ENCODE peak calls at places on chromosomes 5 and 9, in five cellular contexts. L, O, R, B and W are unnamed samples.
A peak's percentile ranks its signal among the peaks of the same experiment; 100 is the strongest.

GRCh38 chr5:173850664-173851063 is 37.5 kb upstream of the CPEB4 start:
- DNase-seq in L (no peak), O (no peak), R (no peak), B (no peak), W (no peak)

GRCh38 chr5:179793470-179794139 is at the start of gene LTC4S:
- DNase-seq in L (no peak), O (no peak), R (no peak), B (peak; percentile 86), W (no peak)

GRCh38 chr5:93715327-93715726 is 26.1 kb downstream of the POU5F2 start:
- DNase-seq in L (no peak), O (no peak), R (no peak), B (no peak), W (no peak)

GRCh38 chr5:82347213-82347947 is 69.2 kb upstream of the RPS23 start:
- DNase-seq in L (no peak), O (no peak), R (peak; percentile 17), B (peak; percentile 66), W (peak; percentile 47)

GRCh38 chr9:126366366-126367011 is 39.9 kb downstream of the MVB12B start:
- DNase-seq in L (no peak), O (no peak), R (no peak), B (no peak), W (no peak)

GRCh38 chr9:16052146-16052545 is 499.3 kb downstream of the CCDC171 start:
- DNase-seq in L (no peak), O (no peak), R (no peak), B (no peak), W (no peak)

GRCh38 chr5:1010641-1011046 is 2.0 kb downstream of the NKD2 start:
- DNase-seq in L (no peak), O (no peak), R (peak; percentile 34), B (peak; percentile 28), W (no peak)

GRCh38 chr5:73378070-73378469 is 70.5 kb downstream of the FOXD1 start:
- DNase-seq in L (no peak), O (no peak), R (peak; percentile 50), B (no peak), W (no peak)

GRCh38 chr9:113675475-113675941 is 200.6 kb upstream of the ZNF618 start:
- DNase-seq in L (peak; percentile 23), O (no peak), R (no peak), B (peak; percentile 87), W (peak; percentile 91)

GRCh38 chr5:168047669-168048111 is 243.8 kb upstream of the WWC1 start:
- DNase-seq in L (no peak), O (no peak), R (peak; percentile 24), B (no peak), W (no peak)

GRCh38 chr5:133400831-133401351 is 211.4 kb downstream of the FSTL4 start:
- DNase-seq in L (no peak), O (no peak), R (no peak), B (no peak), W (no peak)

GRCh38 chr5:129963359-129963758 is 59.1 kb downstream of the CHSY3 start:
- DNase-seq in L (no peak), O (no peak), R (no peak), B (peak; percentile 11), W (peak; percentile 46)

GRCh38 chr9:113913426-113914195 is 37.5 kb downstream of the ZNF618 start:
- DNase-seq in L (no peak), O (no peak), R (no peak), B (peak; percentile 81), W (no peak)

GRCh38 chr9:126722922-126723806 is 81.7 kb upstream of the ZBTB43 start:
- DNase-seq in L (no peak), O (no peak), R (peak; percentile 70), B (peak; percentile 73), W (no peak)

GRCh38 chr5:80781356-80781755 is 126.6 kb upstream of the DHFR start:
- DNase-seq in L (no peak), O (no peak), R (no peak), B (no peak), W (no peak)

GRCh38 chr5:55601209-55601618 is 66.5 kb upstream of the PLPP1 start:
- DNase-seq in L (peak; percentile 63), O (peak; percentile 63), R (no peak), B (peak; percentile 91), W (no peak)

GRCh38 chr5:55603947-55604346 is 69.2 kb upstream of the PLPP1 start:
- DNase-seq in L (no peak), O (no peak), R (no peak), B (no peak), W (no peak)

GRCh38 chr5:55599148-55600050 is 64.6 kb upstream of the PLPP1 start:
- DNase-seq in L (no peak), O (no peak), R (no peak), B (no peak), W (no peak)

GRCh38 chr5:55600086-55600485 is 65.3 kb upstream of the PLPP1 start:
- DNase-seq in L (no peak), O (no peak), R (no peak), B (no peak), W (no peak)

DNA sequence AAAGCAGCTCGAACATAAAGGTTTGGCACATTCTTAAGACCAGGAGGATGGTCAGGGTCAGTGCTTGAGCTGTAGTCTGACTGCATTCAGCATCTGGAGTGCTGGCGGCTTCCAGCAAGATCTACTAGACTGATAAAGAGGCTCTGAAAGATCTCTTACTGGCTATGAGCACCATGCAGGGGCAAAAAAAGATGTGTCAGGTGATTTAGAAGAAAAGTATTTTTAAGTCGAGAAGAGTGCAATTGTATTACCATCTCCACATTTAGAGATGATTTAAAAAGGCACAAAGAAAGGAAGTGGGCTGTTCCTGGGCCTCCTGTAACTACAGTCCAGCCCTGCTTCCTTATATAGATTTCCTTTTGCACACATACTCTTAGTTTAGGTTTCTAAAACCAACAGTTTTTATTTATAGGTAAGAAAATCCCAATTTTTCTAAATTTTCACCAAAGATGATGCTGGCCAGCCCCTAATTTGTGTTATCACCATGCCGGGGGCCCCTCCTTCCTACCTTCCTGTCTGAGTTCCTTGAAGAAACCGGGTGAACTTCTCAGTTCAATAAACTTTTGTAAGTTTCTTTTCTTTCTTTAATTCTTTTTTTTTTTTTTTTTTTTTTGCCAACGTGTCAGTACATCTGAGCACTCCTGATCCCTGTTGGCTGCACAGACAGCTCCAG is 65.9 kb upstream of the PLPP1 start:
- DNase-seq in L (no peak), O (no peak), R (no peak), B (no peak), W (no peak)
- H3K4me3 ChIP-seq in L (no peak overlapping the region), O (peak overlapping the region; percentile 14), R (no peak overlapping the region), B (peak overlapping the region; percentile 49), W (no peak overlapping the region)

GRCh38 chr5:170475269-170476000 is 28.4 kb upstream of the KCNIP1 start:
- DNase-seq in L (no peak), O (no peak), R (no peak), B (no peak), W (no peak)
- TF ChIP-seq CTCF in L (no peak), O (no peak), R (no peak), B (no peak), W (no peak)

GRCh38 chr5:158874814-158875213 is 224.9 kb downstream of the EBF1 start:
- DNase-seq in L (no peak), O (no peak), R (no peak), B (no peak), W (no peak)
- H3K27ac ChIP-seq in L (peak overlapping the region; percentile 7), O (peak overlapping the region; percentile 5), R (no peak overlapping the region), B (peak overlapping the region; percentile 40), W (no peak overlapping the region)

DNA sequence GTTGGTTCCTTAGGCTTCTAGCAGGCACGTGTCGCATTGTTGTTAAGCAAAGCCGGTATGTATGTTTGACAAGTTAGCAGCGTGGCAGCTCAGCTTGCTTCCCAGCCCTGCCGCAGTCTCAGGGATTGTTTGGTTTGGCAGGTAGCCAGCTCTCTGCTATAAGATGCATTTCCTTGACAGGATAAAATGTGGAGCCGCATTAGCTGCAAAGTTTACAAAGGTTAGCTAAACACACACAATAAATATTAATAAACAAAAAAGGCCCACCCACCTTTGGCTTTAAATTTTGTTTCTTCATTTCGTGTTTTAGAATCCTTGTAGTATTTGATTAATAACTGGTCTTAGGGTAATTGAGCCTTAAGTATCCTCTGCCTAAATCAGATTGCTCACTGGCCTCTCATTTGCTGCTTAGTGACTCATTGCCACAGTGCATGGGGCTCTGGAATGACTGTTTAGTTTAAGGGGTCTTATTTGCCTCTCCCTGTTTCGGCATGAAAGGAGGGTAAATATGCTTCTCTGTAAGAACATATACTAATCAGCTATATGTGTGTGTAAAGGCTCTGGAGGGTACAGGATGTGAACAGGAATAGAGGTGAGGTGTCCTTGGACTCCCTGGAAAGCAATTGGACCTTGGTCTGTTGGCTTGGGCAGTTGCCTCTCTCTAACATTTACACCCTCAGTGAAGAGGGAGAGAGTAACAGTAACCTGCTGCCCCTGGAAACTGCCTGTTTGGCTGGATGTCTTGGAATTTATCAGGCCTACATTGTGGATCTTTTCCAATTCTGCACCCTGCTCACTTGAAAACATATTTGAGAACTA is 122.0 kb downstream of the GDNF start:
- DNase-seq in L (no peak), O (peak; percentile 27), R (no peak), B (no peak), W (peak; percentile 72)
- H3K4me3 ChIP-seq in L (no peak overlapping the region), O (no peak overlapping the region), R (no peak overlapping the region), B (no peak overlapping the region), W (no peak overlapping the region)

DNA sequence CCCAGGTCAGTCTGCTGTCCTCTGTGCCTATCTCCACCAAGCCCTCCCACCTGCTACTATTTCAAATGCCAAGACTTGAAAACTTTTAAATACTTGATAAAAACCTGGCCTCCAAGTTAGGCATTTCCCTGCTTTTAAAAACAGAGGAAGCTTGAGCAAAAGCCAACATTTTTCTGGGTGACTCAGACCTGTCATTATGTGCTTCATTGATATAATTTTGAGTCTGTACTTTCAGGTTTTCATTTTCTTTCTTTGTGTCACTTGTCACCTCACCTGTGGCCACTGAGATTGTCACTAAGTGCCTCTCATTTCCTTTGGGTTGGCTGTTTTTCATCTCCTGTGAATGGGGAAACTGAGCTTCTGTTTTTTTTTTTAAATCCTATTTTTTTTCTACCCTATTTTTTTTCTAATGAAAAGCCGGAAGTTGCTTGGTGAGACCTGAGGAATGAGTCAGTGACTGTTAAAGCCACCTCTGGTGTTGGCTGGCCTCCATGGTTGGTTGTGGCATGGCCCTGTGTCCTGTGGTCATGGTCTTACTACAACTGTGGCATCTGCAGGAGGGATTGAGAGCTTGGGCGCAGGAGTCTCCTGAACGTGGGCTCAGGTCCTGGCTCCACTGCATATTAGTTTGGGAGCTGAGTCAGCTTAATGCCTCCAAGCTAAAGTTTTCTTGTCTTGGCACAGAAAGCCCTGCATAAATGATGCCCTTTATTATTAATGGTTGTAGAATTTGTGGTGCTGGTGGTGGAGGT is 56.7 kb downstream of the ARHGAP26 start:
- DNase-seq in L (no peak), O (no peak), R (no peak), B (no peak), W (no peak)
- TF ChIP-seq CTCF in L (no peak), O (no peak), R (no peak), B (no peak), W (no peak)

GRCh38 chr9:132031467-132031866 is 48.2 kb downstream of the MED27 start:
- DNase-seq in L (no peak), O (no peak), R (no peak), B (no peak), W (no peak)
- H3K27ac ChIP-seq in L (no peak overlapping the region), O (no peak overlapping the region), R (no peak overlapping the region), B (no peak overlapping the region), W (no peak overlapping the region)

GRCh38 chr5:58457040-58457439 is 2.8 kb downstream of the PLK2 start:
- DNase-seq in L (no peak), O (no peak), R (no peak), B (no peak), W (no peak)
- H3K4me3 ChIP-seq in L (peak overlapping the region; percentile 94), O (peak overlapping the region; percentile 91), R (no peak overlapping the region), B (peak overlapping the region; percentile 86), W (peak overlapping the region; percentile 94)

GRCh38 chr5:64534033-64534432 is 28.2 kb downstream of the RGS7BP start:
- DNase-seq in L (no peak), O (no peak), R (no peak), B (no peak), W (no peak)
- TF ChIP-seq CTCF in L (no peak), O (no peak), R (no peak), B (no peak), W (no peak)